ENCODE peak calls at places on chromosomes 3 and 15, in four cellular contexts. R is brain microvascular endothelial cell, J is transverse colon, Z is left ventricle myocardium inferior. Q is an unnamed sample.

GRCh38 chr3:25460751-25461150 is 32.7 kb downstream of the RARB start:
- DNase-seq in R (no peak), J (no peak), Z (no peak), Q (no peak)

GRCh38 chr3:112778298-112779008 is 68.2 kb downstream of the CD200R1L start:
- DNase-seq in R (peak; percentile 79), J (no peak), Z (no peak), Q (no peak)

GRCh38 chr3:88219138-88219792 is 69.5 kb downstream of the C3orf38 start:
- DNase-seq in R (peak; percentile 64), J (peak; percentile 39), Z (no peak), Q (peak; percentile 53)

GRCh38 chr3:144235489-144235888 is 263.9 kb downstream of the DIPK2A start:
- DNase-seq in R (no peak), J (no peak), Z (no peak), Q (peak; percentile 26)

GRCh38 chr15:37995461-37996347 is 61.3 kb downstream of the TMCO5A start:
- DNase-seq in R (peak; percentile 60), J (no peak), Z (no peak), Q (peak; percentile 58)

GRCh38 chr15:80550219-80550909 is 144.7 kb upstream of the ABHD17C start:
- DNase-seq in R (peak; percentile 95), J (no peak), Z (no peak), Q (no peak)

GRCh38 chr15:42270551-42270950 is 2.5 kb upstream of the GANC start:
- DNase-seq in R (no peak), J (no peak), Z (no peak), Q (no peak)

GRCh38 chr15:69098688-69099087 is 61.7 kb upstream of the GLCE start:
- DNase-seq in R (no peak), J (no peak), Z (no peak), Q (no peak)

DNA sequence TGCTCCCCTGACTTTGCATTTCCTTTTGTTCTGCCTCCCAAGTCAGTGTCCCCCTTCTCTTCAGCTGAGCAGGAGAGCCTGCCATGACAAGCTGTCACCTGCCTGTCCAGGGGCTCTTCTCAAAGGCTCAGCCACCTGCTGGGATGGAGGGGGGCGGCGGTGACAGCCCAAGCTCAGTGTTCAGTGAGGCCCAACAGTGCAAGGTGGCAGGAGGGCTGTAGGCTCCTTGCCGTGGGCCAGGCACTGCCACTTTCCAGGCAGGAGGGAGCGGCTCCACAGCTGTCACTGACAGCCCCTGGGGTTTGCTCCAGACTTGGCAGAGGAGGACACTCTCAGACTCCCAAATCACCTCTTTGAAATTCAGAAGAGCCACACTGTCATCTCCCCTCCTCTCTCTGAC is 443.1 kb downstream of the EPHB1 start:
- DNase-seq in R (no peak), J (no peak), Z (no peak), Q (no peak)
- H3K27ac ChIP-seq in R (no peak overlapping the region), J (no peak overlapping the region), Z (no peak overlapping the region), Q (no peak overlapping the region)

GRCh38 chr3:181713300-181713647 is 1.5 kb downstream of the SOX2 start:
- DNase-seq in R (no peak), J (no peak), Z (no peak), Q (no peak)
- H3K4me3 ChIP-seq in R (peak overlapping the region; percentile 48), J (no peak overlapping the region), Z (peak overlapping the region; percentile 54), Q (peak overlapping the region; percentile 58)

DNA sequence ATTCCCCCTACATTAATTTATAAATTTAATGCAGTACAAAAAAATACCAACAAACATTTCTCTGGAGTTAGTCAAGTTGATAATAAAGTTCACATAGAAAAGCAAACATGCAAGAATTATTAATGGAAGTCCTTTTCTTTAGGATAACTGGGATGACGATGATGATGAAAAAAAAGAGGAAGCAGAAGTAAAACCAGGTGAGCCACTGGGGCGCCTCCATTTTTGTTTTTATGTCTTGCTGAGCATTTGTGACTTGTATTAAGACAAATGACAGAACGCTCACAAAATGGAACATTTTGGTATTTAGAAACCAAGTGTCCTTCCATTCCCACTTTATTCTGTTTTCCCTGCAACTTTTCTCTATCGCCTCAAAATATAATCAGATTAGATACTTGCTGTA is 13.8 kb downstream of the EIF3J start:
- DNase-seq in R (no peak), J (no peak), Z (no peak), Q (no peak)
- TF ChIP-seq CTCF in R (no peak), J (no peak), Z (no peak), Q (no peak)

DNA sequence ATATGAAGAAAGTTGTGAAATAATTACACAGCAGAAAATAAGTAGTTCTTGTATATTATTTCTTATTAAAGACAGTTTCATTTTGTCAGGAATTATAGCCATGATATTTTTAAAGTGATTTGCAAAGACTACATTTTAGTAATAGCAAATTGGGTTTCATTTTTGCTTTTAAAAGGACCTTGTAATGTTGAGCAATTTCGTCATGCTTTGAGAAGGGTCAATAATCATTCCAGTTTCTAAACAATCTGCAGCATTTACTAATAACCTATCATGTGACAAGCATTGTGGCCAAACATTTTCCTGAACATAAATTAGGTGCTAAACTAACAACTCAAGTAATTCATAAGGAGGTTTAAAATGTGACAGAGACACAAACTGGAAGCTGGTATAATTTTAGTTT is 214.4 kb upstream of the CBLB start:
- DNase-seq in R (no peak), J (no peak), Z (no peak), Q (no peak)
- H3K27ac ChIP-seq in R (no peak overlapping the region), J (no peak overlapping the region), Z (no peak overlapping the region), Q (no peak overlapping the region)

GRCh38 chr3:50320853-50321145 is 1.7 kb downstream of the HYAL2 start:
- DNase-seq in R (no peak), J (no peak), Z (no peak), Q (no peak)

GRCh38 chr3:50321146-50321843 is 1.2 kb downstream of the HYAL2 start:
- DNase-seq in R (peak; percentile 81), J (peak; percentile 91), Z (peak; percentile 91), Q (peak; percentile 80)

GRCh38 chr3:50318615-50319014 is 3.9 kb downstream of the HYAL2 start:
- DNase-seq in R (no peak), J (no peak), Z (no peak), Q (no peak)

GRCh38 chr3:50319181-50319871 is 3.2 kb downstream of the HYAL2 start:
- DNase-seq in R (no peak), J (no peak), Z (no peak), Q (no peak)

DNA sequence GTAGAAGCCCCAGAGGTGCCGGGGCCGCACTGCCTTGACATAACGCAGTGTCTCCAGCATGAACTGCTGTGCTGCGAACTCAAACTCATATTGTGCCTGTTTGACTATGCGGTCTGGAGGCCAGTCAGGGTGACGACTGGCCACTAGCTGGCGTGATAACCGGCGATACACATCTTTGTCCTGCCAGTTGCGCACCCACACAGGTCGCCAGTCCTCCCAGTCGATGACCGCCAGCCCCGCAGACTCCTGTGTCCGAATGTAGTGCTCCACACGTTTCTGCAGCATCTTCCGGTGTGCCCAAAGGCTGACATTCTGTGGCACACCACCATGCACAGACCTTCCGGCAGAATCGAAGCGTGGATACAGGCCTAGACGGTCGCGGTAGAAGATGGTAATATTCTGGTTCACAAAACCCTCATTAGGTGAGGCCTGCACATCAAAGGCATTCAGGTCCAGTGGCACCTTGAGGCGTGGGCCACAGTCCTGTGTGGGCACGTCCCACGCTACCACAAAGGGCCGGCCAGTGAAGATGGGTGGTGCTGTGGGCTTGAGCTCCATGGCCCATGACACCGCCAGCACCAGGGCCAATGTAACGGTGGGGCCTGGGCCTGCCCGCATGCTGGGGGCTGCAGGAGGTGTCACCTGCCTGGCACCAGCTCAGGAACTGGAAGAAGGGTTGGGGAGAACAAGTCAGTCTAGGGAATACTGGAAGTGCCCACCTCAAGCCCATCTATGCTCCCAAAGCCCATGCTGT is 2.5 kb downstream of the HYAL2 start:
- DNase-seq in R (no peak), J (no peak), Z (no peak), Q (no peak)
- H3K4me3 ChIP-seq in R (peak overlapping the region; percentile 78), J (peak overlapping the region; percentile 72), Z (peak overlapping the region; percentile 86), Q (peak overlapping the region; percentile 74)

DNA sequence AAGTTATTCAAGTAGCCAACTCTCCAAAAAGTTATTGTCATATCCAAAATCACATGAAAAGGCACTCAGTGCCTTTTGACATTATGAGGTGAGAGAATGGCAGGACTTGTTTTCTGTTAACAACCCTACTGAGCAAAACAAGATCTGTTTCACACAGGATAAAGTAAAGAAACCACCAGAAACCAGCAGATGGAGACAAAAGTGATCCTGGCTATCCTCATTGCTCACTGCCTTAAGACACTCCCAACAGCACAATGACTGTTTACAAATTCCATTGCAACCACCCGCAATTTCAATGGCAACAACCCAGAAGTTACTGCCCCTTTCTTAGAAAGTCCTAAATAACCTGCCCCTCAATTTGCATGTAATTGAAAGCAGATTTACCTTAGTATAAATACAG is 352.6 kb upstream of the NDN start:
- DNase-seq in R (no peak), J (no peak), Z (no peak), Q (no peak)
- TF ChIP-seq CTCF in R (no peak), J (no peak), Z (no peak), Q (no peak)

GRCh38 chr15:90906181-90906849 is 3.2 kb downstream of the MAN2A2 start:
- DNase-seq in R (no peak), J (no peak), Z (no peak), Q (no peak)
- H3K27ac ChIP-seq in R (no peak overlapping the region), J (no peak overlapping the region), Z (peak overlapping the region; percentile 86), Q (peak overlapping the region; percentile 98)